ENCODE peak calls at places on chromosomes 4 and X, in five cellular contexts. X is EL, P is C1 segment of cervical spinal cord, Q is HuH-7, H is AG08395. Y is an unnamed sample.

GRCh38 chrX:141652315-141652714 is 46.2 kb downstream of the SPANXD start:
- DNase-seq in X (peak), P (no peak), Q (no peak), H (no peak), Y (no peak)

GRCh38 chrX:101081257-101081656 is 2.6 kb downstream of the TMEM35A start:
- DNase-seq in X (no peak), P (no peak), Q (no peak), H (no peak), Y (no peak)

GRCh38 chrX:40406330-40406859 is 174.4 kb upstream of the ATP6AP2 start:
- DNase-seq in X (no peak), P (no peak), Q (no peak), H (no peak), Y (no peak)

GRCh38 chrX:69489625-69490024 is 14.5 kb upstream of the NALF2 start:
- DNase-seq in X (no peak), P (no peak), Q (no peak), H (no peak), Y (no peak)

GRCh38 chrX:153611298-153612095 is 12.6 kb upstream of the CCNQ start:
- DNase-seq in X (no peak), P (no peak), Q (no peak), H (no peak), Y (no peak)

GRCh38 chr4:100891808-100892207 is 374.0 kb upstream of the EMCN start:
- DNase-seq in X (no peak), P (no peak), Q (no peak), H (no peak), Y (no peak)

GRCh38 chr4:180099962-180100361 is 2143.2 kb upstream of the TENM3 start:
- DNase-seq in X (no peak), P (no peak), Q (no peak), H (no peak), Y (no peak)

GRCh38 chr4:40194602-40195161 is 2.1 kb upstream of the RHOH start:
- DNase-seq in X (peak), P (no peak), Q (no peak), H (no peak), Y (no peak)

GRCh38 chr4:99714179-99714578 is 56.6 kb upstream of the C4orf54 start:
- DNase-seq in X (no peak), P (no peak), Q (no peak), H (no peak), Y (no peak)

GRCh38 chr4:153465922-153466636 is at the start of gene TMEM131L:
- DNase-seq in X (peak), P (peak), Q (peak), H (peak), Y (peak)

GRCh38 chr4:165662341-165662740 is 210.7 kb upstream of the TLL1 start:
- DNase-seq in X (no peak), P (no peak), Q (no peak), H (no peak), Y (no peak)

GRCh38 chr4:53490965-53491622 is 100.2 kb downstream of the LNX1 start:
- DNase-seq in X (peak), P (no peak), Q (peak), H (peak), Y (peak)

GRCh38 chr4:8591626-8592365 is 769 bp upstream of the CPZ start:
- DNase-seq in X (no peak), P (no peak), Q (no peak), H (no peak), Y (no peak)

GRCh38 chr4:1939664-1940509 is 68.7 kb downstream of the NSD2 start:
- DNase-seq in X (peak), P (no peak), Q (no peak), H (peak), Y (no peak)

GRCh38 chr4:184028571-184028996 is 123.5 kb downstream of the STOX2 start:
- DNase-seq in X (no peak), P (no peak), Q (no peak), H (peak), Y (no peak)

Y was measured in colonic mucosa.